ENCODE peak calls at places on chromosomes 3 and 15, in eight cellular contexts. Y is endothelial cell of umbilical vein, O is esophagus squamous epithelium, H is uterus, M is ovary, G is tibial nerve, W is prostate gland, E is neural progenitor cell. R is an unnamed sample.

GRCh38 chr3:140207541-140207940 is 272.6 kb downstream of the CLSTN2 start:
- DNase-seq in Y (no peak), O (no peak), H (no peak), M (no peak), G (no peak), W (no peak), E (no peak), R (no peak)

GRCh38 chr3:41710646-41711388 is 251.1 kb downstream of the ULK4 start:
- DNase-seq in Y (peak; percentile 29), O (no peak), H (peak; percentile 26), M (no peak), G (no peak), W (no peak), E (peak; percentile 25), R (no peak)

GRCh38 chr3:55571216-55571813 is 84.2 kb upstream of the WNT5A start:
- DNase-seq in Y (no peak), O (no peak), H (no peak), M (no peak), G (no peak), W (no peak), E (no peak), R (no peak)

GRCh38 chr3:102114264-102114979 is 265.1 kb downstream of the NFKBIZ start:
- DNase-seq in Y (no peak), O (no peak), H (peak; percentile 63), M (no peak), G (no peak), W (no peak), E (no peak), R (no peak)

GRCh38 chr15:88647362-88648105 is 8.7 kb downstream of the ISG20 start:
- DNase-seq in Y (no peak), O (no peak), H (peak; percentile 11), M (no peak), G (no peak), W (peak; percentile 51), E (no peak), R (no peak)

GRCh38 chr3:30970183-30970582 is 75.7 kb upstream of the GADL1 start:
- DNase-seq in Y (peak; percentile 24), O (no peak), H (no peak), M (no peak), G (no peak), W (no peak), E (no peak), R (no peak)

GRCh38 chr15:71802770-71803169 is 7.6 kb upstream of the NR2E3 start:
- DNase-seq in Y (no peak), O (no peak), H (no peak), M (no peak), G (no peak), W (no peak), E (peak; percentile 47), R (no peak)

GRCh38 chr3:112761062-112761638 is 85.5 kb downstream of the CD200R1L start:
- DNase-seq in Y (peak; percentile 79), O (no peak), H (no peak), M (no peak), G (no peak), W (no peak), E (no peak), R (no peak)

GRCh38 chr15:29859981-29860745 is 37.9 kb upstream of the TJP1 start:
- DNase-seq in Y (no peak), O (no peak), H (no peak), M (no peak), G (no peak), W (no peak), E (no peak), R (no peak)

GRCh38 chr3:152841131-152841530 is 6.2 kb downstream of the P2RY1 start:
- DNase-seq in Y (no peak), O (no peak), H (no peak), M (no peak), G (no peak), W (no peak), E (no peak), R (no peak)

GRCh38 chr15:49380912-49381311 is 42.1 kb upstream of the FGF7 start:
- DNase-seq in Y (no peak), O (no peak), H (no peak), M (no peak), G (no peak), W (no peak), E (peak; percentile 53), R (no peak)

GRCh38 chr3:62727576-62727975 is 147.6 kb downstream of the CADPS start:
- DNase-seq in Y (peak; percentile 42), O (no peak), H (no peak), M (no peak), G (no peak), W (no peak), E (peak; percentile 38), R (no peak)

GRCh38 chr3:71010731-71011455 is 572.6 kb downstream of the FOXP1 start:
- DNase-seq in Y (no peak), O (no peak), H (no peak), M (no peak), G (no peak), W (no peak), E (no peak), R (peak; percentile 25)

GRCh38 chr3:73432021-73432722 is 192.6 kb downstream of the PDZRN3 start:
- DNase-seq in Y (peak; percentile 42), O (no peak), H (peak; percentile 56), M (no peak), G (peak; percentile 41), W (no peak), E (peak; percentile 76), R (no peak)

GRCh38 chr15:57504599-57504940 is 87.1 kb upstream of the MYZAP start:
- DNase-seq in Y (no peak), O (no peak), H (no peak), M (no peak), G (no peak), W (no peak), E (no peak), R (no peak)

GRCh38 chr3:96202181-96202580 is 612.2 kb upstream of the EPHA6 start:
- DNase-seq in Y (no peak), O (no peak), H (no peak), M (no peak), G (no peak), W (no peak), E (no peak), R (no peak)

GRCh38 chr3:105867690-105868449 is 942 bp downstream of the CBLB start:
- DNase-seq in Y (peak; percentile 59), O (no peak), H (no peak), M (no peak), G (no peak), W (no peak), E (no peak), R (no peak)

GRCh38 chr3:184737063-184737462 is 25.2 kb upstream of the MAGEF1 start:
- DNase-seq in Y (no peak), O (no peak), H (no peak), M (peak; percentile 0), G (no peak), W (no peak), E (no peak), R (no peak)

GRCh38 chr3:192303235-192303634 is 424.1 kb downstream of the FGF12 start:
- DNase-seq in Y (no peak), O (no peak), H (no peak), M (no peak), G (no peak), W (no peak), E (peak; percentile 40), R (no peak)

GRCh38 chr3:152356870-152357276 is 88.1 kb downstream of the MBNL1 start:
- DNase-seq in Y (no peak), O (no peak), H (no peak), M (no peak), G (no peak), W (no peak), E (no peak), R (no peak)

GRCh38 chr3:47362704-47363103 is 18.1 kb upstream of the PTPN23 start:
- DNase-seq in Y (peak; percentile 46), O (no peak), H (no peak), M (no peak), G (no peak), W (no peak), E (no peak), R (no peak)

GRCh38 chr3:21417991-21418390 is 333.0 kb downstream of the ZNF385D start:
- DNase-seq in Y (no peak), O (no peak), H (no peak), M (no peak), G (no peak), W (no peak), E (no peak), R (no peak)
- H3K9me3 ChIP-seq in Y (no peaks in the 10 kb centered on the region), O (no peaks in the 10 kb centered on the region), H (no peaks in the 10 kb centered on the region), M (no peaks in the 10 kb centered on the region), G (no peaks in the 10 kb centered on the region), W (no peaks in the 10 kb centered on the region), E (no peaks in the 10 kb centered on the region), R (no peaks in the 10 kb centered on the region)

DNA sequence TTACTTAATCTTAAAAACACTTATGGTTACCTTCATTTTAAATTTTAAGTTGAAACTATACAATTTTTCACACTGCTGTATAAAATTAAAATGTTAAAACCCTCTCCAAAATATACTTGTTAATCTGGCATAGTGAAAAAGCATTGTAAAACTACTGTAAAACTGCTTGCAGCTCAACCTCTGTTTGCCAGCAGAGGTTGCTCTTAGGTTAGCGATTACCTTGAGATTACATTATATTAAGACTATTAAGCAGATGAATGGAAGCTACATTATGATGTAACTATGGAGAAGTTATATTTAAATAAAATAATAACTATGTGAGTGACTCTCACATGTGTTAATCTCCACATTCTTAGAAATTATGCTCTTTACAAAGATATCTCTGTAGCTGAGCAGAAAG is 143.6 kb upstream of the SLITRK3 start:
- DNase-seq in Y (no peak), O (no peak), H (no peak), M (no peak), G (no peak), W (no peak), E (peak; percentile 8), R (no peak)
- TF ChIP-seq CTCF in Y (no peak), O (no peak), H (peak; percentile 36), M (no peak), G (no peak), W (no peak), E (peak; percentile 51), R (no peak)

DNA sequence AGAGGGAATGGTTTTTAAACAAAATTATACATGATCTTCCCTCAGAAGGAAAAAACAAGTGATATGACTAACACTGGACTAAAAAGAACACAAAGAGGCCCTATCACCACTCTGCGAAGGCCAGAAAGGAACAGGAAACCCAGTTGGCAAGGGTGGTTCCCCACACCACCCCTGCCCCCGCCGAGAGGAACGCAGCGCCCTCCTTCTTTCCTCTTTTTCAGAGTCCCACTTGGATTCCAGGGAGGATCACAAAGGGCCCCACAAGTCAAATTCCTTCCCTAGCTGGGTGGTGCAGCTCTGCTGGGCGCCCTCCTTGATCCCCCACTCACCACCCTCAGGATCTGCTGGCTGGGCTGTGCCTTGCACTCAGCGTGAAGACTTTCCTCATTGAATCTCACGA is 29.8 kb downstream of the PLA1A start:
- DNase-seq in Y (peak; percentile 78), O (no peak), H (no peak), M (peak; percentile 46), G (no peak), W (no peak), E (peak; percentile 36), R (no peak)
- H3K27ac ChIP-seq in Y (peak overlapping the region; percentile 52), O (no peak overlapping the region), H (peak overlapping the region; percentile 67), M (peak overlapping the region; percentile 32), G (peak overlapping the region; percentile 87), W (no peak overlapping the region), E (no peak overlapping the region), R (no peak overlapping the region)

DNA sequence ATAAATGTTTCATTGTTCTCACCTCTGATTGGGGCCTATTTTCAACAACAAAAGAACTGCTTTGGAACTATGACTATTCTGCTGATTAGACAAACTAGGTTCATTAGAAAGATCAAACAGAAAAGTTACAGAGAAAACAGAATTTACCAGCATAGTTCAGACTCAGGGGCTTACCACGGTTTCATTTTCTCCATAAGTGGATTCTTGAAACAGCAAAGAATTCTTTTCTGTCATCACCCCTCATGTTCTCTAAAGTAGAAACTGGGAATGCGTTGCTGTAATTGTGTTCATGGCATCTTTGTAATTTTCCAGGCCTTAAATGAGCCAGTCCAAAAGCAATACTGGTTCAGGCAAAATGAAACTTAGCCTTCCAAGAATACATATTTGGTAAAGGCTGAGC is 287.7 kb downstream of the CHL1 start:
- DNase-seq in Y (no peak), O (no peak), H (no peak), M (no peak), G (no peak), W (no peak), E (no peak), R (no peak)
- H3K9me3 ChIP-seq in Y (no peaks in the 10 kb centered on the region), O (no peaks in the 10 kb centered on the region), H (no peaks in the 10 kb centered on the region), M (no peaks in the 10 kb centered on the region), G (no peaks in the 10 kb centered on the region), W (no peaks in the 10 kb centered on the region), E (no peaks in the 10 kb centered on the region), R (no peaks in the 10 kb centered on the region)